ENCODE peak calls at places on chromosomes 3 and 15, in five cellular contexts. P is GM12865, D is DND-41, W is RWPE2, Z is lung. K is an unnamed sample.

GRCh38 chr3:39748002-39748401 is 61.4 kb upstream of the MYRIP start:
- DNase-seq in D (no peak), Z (no peak), W (no peak), P (no peak), K (no peak)

GRCh38 chr3:138124689-138125420 is 7.3 kb downstream of the A4GNT start:
- DNase-seq in P (no peak), D (no peak), Z (no peak), W (no peak), K (no peak)

GRCh38 chr3:17510265-17510664 is 232.2 kb downstream of the TBC1D5 start:
- DNase-seq in D (no peak), Z (no peak), P (no peak), W (no peak), K (no peak)

GRCh38 chr15:88247914-88248313 is 8.6 kb downstream of the NTRK3 start:
- DNase-seq in P (no peak), D (no peak), W (no peak), Z (no peak), K (no peak)

GRCh38 chr15:86154705-86155104 is 75.0 kb downstream of the AGBL1 start:
- DNase-seq in Z (no peak), P (no peak), W (no peak), D (no peak), K (no peak)

GRCh38 chr3:129820587-129820986 is 72.9 kb downstream of the TMCC1 start:
- DNase-seq in W (no peak), Z (no peak), D (no peak), P (no peak), K (no peak)

GRCh38 chr15:57972801-57973311 is 92.7 kb downstream of the ALDH1A2 start:
- DNase-seq in W (no peak), Z (no peak), D (no peak), P (no peak), K (no peak)

GRCh38 chr3:148992635-148993230 is 1.4 kb downstream of the GYG1 start:
- DNase-seq in W (no peak), D (no peak), P (no peak), Z (no peak), K (no peak)

GRCh38 chr15:60412807-60413597 is 15.2 kb upstream of the ANXA2 start:
- DNase-seq in Z (no peak), P (no peak), D (no peak), W (no peak), K (no peak)

GRCh38 chr3:60948488-60948887 is 302.8 kb downstream of the FHIT start:
- DNase-seq in P (no peak), D (no peak), Z (no peak), W (no peak), K (no peak)
- TF ChIP-seq CTCF in P (no peak), D (peak), Z (no peak), W (peak), K (no peak)

GRCh38 chr3:123805504-123805903 is 78.6 kb downstream of the MYLK start:
- DNase-seq in P (peak), Z (no peak), W (no peak), D (no peak), K (no peak)
- TF ChIP-seq CTCF in P (no peak), Z (no peak), W (no peak), D (no peak), K (no peak)

GRCh38 chr3:104206925-104207324 is 1159.8 kb upstream of the ALCAM start:
- DNase-seq in P (no peak), W (no peak), Z (no peak), D (no peak), K (no peak)
- TF ChIP-seq CTCF in P (no peak), W (no peak), Z (no peak), D (no peak), K (no peak)

DNA sequence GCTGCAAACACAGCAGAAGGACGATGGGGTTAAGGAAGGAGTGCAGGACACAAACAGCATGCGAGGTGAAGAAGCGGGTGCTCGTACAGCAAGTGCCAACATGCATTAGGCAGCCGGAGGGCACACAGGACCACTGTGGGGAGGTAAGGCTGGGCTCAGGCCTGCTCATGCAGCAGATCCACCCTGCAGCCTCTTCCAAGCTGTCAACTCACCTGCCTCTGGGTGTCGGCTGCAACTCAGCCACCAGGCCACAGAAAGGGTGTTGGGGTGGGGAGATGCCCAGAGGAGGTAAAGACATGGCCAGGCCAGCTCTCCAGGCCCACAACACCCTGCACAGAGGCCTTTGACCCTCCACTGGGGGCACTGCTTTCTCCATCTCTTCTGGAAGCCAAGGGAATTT is 44.2 kb downstream of the TGM4 start:
- DNase-seq in D (no peak), W (no peak), Z (no peak), P (no peak), K (no peak)
- TF ChIP-seq CTCF in D (no peak), W (no peak), Z (no peak), P (no peak), K (no peak)

GRCh38 chr3:42638339-42638842 is 15.1 kb upstream of the ZBTB47 start:
- DNase-seq in Z (no peak), D (no peak), W (no peak), P (peak), K (no peak)

GRCh38 chr3:42639192-42639591 is 14.3 kb upstream of the ZBTB47 start:
- DNase-seq in D (no peak), Z (no peak), P (no peak), W (no peak), K (no peak)

GRCh38 chr3:42640129-42640528 is 13.4 kb upstream of the ZBTB47 start:
- DNase-seq in W (no peak), D (no peak), P (no peak), Z (no peak), K (no peak)

GRCh38 chr3:42635111-42635510 is 18.4 kb upstream of the ZBTB47 start:
- DNase-seq in Z (no peak), W (no peak), D (no peak), P (peak), K (no peak)

DNA sequence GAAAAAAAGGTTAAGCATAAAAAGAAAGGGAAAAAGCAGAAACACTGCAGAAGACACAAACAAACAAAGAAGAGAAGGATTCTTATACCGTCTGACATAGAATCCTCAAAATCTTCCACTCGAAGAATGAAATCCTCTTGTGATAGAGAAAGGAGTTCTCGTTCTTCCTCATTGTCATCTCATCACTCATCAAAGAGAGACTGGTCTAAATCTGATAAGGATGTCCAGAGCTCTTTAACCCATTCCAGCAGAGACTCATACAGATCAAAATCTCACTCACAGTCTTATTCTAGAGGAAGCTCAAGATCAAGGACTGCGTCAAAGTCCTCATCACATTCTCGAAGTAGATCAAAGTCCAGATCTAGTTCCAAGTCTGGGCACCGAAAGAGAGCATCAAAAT is 16.5 kb upstream of the ZBTB47 start:
- DNase-seq in D (no peak), Z (no peak), W (no peak), P (no peak), K (no peak)
- TF ChIP-seq CTCF in D (no peak), Z (no peak), W (no peak), P (no peak), K (no peak)

K was measured in GM13976.